ENCODE peak calls at places on chromosomes 4 and X, in seven cellular contexts. W is A172; L is activated CD4-positive, CD25-positive, alpha-beta regulatory T cell; X is EL; T is prostate gland; Z is neuronal stem cell; R is COR-L47. U is an unnamed sample.

GRCh38 chr4:7939377-7940108 is at the start of gene AFAP1:
- DNase-seq in W (peak), L (peak), X (peak), T (peak), Z (peak), R (peak), U (peak)

GRCh38 chr4:111282035-111282434 is 659.2 kb upstream of the PITX2 start:
- DNase-seq in W (no peak), L (no peak), X (no peak), T (no peak), Z (no peak), R (no peak), U (no peak)

GRCh38 chrX:133923548-133923947 is 61.8 kb downstream of the GPC3 start:
- DNase-seq in W (no peak), L (no peak), X (no peak), T (no peak), Z (no peak), R (no peak), U (no peak)

GRCh38 chr4:8307714-8308113 is 38.2 kb downstream of the HTRA3 start:
- DNase-seq in W (no peak), L (no peak), X (no peak), T (no peak), Z (no peak), R (no peak), U (no peak)

GRCh38 chr4:169189372-169189771 is 81.4 kb downstream of the SH3RF1 start:
- DNase-seq in W (no peak), L (no peak), X (no peak), T (no peak), Z (no peak), R (no peak), U (no peak)

GRCh38 chrX:15242899-15243555 is 26.9 kb downstream of the ASB9 start:
- DNase-seq in W (peak), L (peak), X (peak), T (peak), Z (peak), R (peak), U (peak)

GRCh38 chrX:40105791-40106676 is 8.3 kb upstream of the BCOR start:
- DNase-seq in W (no peak), L (peak), X (peak), T (peak), Z (no peak), R (peak), U (peak)

GRCh38 chrX:54042609-54043010 is 1.7 kb downstream of the PHF8 start:
- DNase-seq in W (peak), L (peak), X (peak), T (peak), Z (peak), R (peak), U (peak)

GRCh38 chrX:334331-334891 is 15.8 kb upstream of the GTPBP6 start:
- DNase-seq in W (no peak), L (no peak), X (no peak), T (no peak), Z (no peak), R (no peak), U (no peak)

GRCh38 chr4:18025263-18025662 is 3.7 kb upstream of the LCORL start:
- DNase-seq in W (no peak), L (no peak), X (no peak), T (no peak), Z (no peak), R (no peak), U (no peak)